ENCODE peak calls at places on chromosomes 3 and 15, in six cellular contexts. V, U, Z, C, Q and E are unnamed samples.

GRCh38 chr3:111681705-111682426 is 86.7 kb upstream of the ZBED2 start:
- DNase-seq in V (no peak), U (no peak), Z (no peak), C (no peak), Q (no peak), E (no peak)

GRCh38 chr15:98651581-98652220 is 3.4 kb downstream of the IGF1R start:
- DNase-seq in V (no peak), U (no peak), Z (no peak), C (no peak), Q (no peak), E (peak; percentile 35)

GRCh38 chr3:184237211-184237610 is 7.8 kb downstream of the VWA5B2 start:
- DNase-seq in V (no peak), U (no peak), Z (no peak), C (no peak), Q (no peak), E (no peak)

GRCh38 chr3:139836656-139837464 is 98.1 kb upstream of the CLSTN2 start:
- DNase-seq in V (no peak), U (no peak), Z (no peak), C (no peak), Q (no peak), E (no peak)

GRCh38 chr3:54928056-54928770 is at the start of gene LRTM1:
- DNase-seq in V (no peak), U (no peak), Z (no peak), C (no peak), Q (no peak), E (no peak)

GRCh38 chr3:172313671-172314070 is 134.6 kb downstream of the GHSR start:
- DNase-seq in V (no peak), U (no peak), Z (no peak), C (no peak), Q (no peak), E (no peak)

GRCh38 chr3:190596341-190597285 is 82.7 kb downstream of the IL1RAP start:
- DNase-seq in V (no peak), U (no peak), Z (no peak), C (no peak), Q (no peak), E (no peak)

GRCh38 chr3:136604961-136605360 is 147.2 kb downstream of the STAG1 start:
- DNase-seq in V (no peak), U (no peak), Z (no peak), C (no peak), Q (no peak), E (no peak)

GRCh38 chr3:126358038-126358815 is 1.0 kb upstream of the KLF15 start:
- DNase-seq in V (no peak), U (no peak), Z (no peak), C (peak; percentile 81), Q (no peak), E (no peak)

GRCh38 chr15:100651253-100651652 is 48.9 kb downstream of the ASB7 start:
- DNase-seq in V (no peak), U (no peak), Z (no peak), C (no peak), Q (no peak), E (no peak)

GRCh38 chr3:65406470-65406869 is 632.2 kb downstream of the MAGI1 start:
- DNase-seq in V (no peak), U (no peak), Z (no peak), C (no peak), Q (no peak), E (no peak)

GRCh38 chr3:126267169-126267975 is 87.0 kb upstream of the ALDH1L1 start:
- DNase-seq in V (no peak), U (peak; percentile 83), Z (no peak), C (peak; percentile 92), Q (peak; percentile 64), E (peak; percentile 13)

GRCh38 chr3:138360272-138361192 is 12.2 kb downstream of the MRAS start:
- DNase-seq in V (no peak), U (no peak), Z (no peak), C (peak; percentile 64), Q (peak; percentile 70), E (no peak)

GRCh38 chr15:33963831-33964664 is 4.2 kb upstream of the CHRM5 start:
- DNase-seq in V (no peak), U (no peak), Z (no peak), C (no peak), Q (no peak), E (peak; percentile 81)

GRCh38 chr3:182704926-182705325 is 88.4 kb upstream of the ATP11B start:
- DNase-seq in V (no peak), U (no peak), Z (no peak), C (no peak), Q (no peak), E (no peak)

DNA sequence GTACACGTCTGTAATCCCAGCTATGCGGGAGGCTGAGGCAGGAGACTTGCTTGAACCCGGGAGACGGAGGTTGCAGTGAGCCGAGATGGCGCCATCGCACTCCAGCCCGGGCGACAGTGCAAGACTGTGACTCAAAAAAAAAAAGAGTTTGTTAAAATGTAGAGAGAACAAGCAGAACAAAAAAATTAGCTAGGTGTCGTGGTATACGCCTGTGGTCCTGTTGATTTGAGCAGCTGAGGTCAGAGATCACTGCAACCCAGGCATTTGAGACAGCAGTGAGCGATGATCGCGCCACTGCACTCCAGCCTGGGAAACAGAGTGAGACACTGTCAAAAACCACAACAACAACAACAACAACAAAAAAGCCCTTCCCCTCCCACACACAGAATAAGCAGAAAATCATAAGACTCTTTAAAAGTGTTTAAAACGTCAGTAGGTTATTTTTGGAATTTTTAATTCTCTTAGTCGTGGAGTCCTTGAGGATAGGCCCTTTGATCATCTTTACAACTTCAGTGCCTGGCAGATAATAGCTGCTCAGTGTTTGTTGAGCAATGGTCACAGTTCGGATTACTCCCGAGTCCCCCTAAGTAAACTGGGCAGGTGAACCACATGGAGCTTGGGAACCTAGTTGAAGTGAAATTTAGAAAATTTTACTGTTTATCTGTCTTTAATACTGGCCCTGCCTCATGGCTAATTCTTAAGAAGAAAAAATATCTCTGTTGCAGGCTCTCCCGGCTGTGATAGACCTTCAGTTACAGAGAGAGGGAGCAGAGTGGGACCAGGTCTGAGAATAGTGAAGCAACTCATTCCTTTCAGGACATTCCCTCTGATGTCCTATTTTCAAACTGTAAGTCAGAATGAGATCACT is 6.2 kb downstream of the NIPA2 start:
- DNase-seq in V (no peak), U (no peak), Z (no peak), C (no peak), Q (no peak), E (no peak)
- TF ChIP-seq POLR2A in V (no peak), U (no peak), Z (no peak), C (no peak), Q (no peak), E (no peak)

DNA sequence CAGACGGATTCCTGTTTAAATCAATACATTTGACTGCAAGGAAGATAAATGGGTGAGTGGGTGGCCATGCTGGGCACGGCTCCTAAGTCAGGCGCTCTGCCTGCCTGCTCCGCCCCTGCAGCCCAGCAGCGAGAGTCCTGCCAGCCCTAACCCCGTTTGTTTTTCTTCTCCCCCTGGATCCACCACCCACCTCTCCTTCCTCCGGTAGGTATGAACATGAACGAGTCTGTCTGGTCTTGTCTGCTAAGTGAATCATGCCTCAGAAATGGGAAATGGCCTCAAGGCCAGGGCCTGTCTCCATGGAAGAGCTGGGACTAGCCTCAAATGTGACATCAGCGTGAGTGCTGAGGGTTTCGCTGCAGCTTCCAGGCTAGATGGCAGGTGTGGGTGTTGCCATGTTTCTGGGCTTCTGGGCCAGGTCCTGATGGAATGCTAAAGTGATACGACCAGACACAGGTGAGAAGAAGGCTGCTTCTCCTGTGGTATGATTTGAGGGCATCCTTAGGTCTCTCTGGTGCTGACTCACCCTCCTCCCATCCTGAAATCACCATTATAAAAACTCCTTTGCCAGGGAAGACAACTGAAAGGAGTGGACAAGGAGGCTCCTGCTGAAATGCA is 5.6 kb upstream of the FEM1B start:
- DNase-seq in V (peak; percentile 82), U (no peak), Z (no peak), C (no peak), Q (no peak), E (no peak)
- TF ChIP-seq POLR2A in V (no peak), U (no peak), Z (no peak), C (no peak), Q (no peak), E (no peak)

GRCh38 chr3:170359178-170359704 is 1.7 kb downstream of the SKIL start:
- DNase-seq in V (no peak), U (no peak), Z (no peak), C (no peak), Q (no peak), E (no peak)

GRCh38 chr3:170356596-170357175 is 829 bp upstream of the SKIL start:
- DNase-seq in V (peak; percentile 69), U (peak; percentile 87), Z (peak; percentile 38), C (peak; percentile 90), Q (peak; percentile 93), E (peak; percentile 88)

GRCh38 chr3:170357920-170358854 is 672 bp downstream of the SKIL start:
- DNase-seq in V (peak; percentile 77), U (peak; percentile 80), Z (peak; percentile 35), C (peak; percentile 92), Q (peak; percentile 89), E (peak; percentile 72)

GRCh38 chr3:170355738-170356595 is 1.5 kb upstream of the SKIL start:
- DNase-seq in V (no peak), U (peak; percentile 35), Z (no peak), C (peak; percentile 71), Q (peak; percentile 65), E (peak; percentile 59)

DNA sequence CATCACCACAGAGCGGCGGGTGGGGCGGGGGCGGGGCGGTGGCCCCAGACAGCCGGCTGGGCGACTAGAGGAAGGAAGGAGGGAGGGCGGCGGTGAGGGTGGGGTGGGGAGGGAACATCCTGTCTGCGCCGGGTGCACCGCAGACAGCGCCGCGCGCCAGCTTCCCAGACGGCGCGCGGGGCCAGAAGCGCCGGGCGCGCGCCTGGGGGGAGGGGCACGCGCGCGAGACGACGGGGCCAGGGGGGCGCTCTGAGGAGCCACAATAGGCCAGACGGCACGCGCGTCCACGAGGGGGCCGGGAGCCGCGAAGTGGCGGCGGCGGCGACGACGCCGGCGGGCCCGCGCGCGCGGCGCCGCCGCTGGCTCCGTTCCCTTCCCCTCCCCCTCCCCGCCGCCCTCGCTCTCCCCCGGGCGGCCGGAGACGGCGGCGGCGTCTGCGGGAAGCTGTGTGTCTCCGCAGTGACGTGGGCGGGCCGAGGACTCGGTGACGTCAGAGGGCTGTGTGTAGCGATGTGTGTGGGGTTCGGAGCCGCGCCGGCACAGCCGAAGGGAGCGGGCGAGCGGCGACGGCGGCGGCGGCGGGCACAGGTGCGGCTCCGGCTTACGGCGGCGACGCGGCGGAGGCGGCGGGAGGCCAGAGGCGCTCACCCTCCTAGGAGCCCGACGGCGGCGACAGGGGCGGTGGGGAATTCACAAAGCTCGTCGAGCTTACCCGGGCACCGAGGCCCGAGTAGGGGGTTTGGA is at the start of gene SKIL:
- DNase-seq in V (peak; percentile 95), U (peak; percentile 99), Z (peak; percentile 65), C (peak; percentile 99), Q (peak; percentile 99), E (peak; percentile 98)
- TF ChIP-seq POLR2A in V (no peak), U (no peak), Z (peak; percentile 50), C (no peak), Q (no peak), E (peak; percentile 62)

GRCh38 chr15:63189955-63190691 is 717 bp downstream of the RAB8B start:
- DNase-seq in V (no peak), U (no peak), Z (no peak), C (no peak), Q (no peak), E (peak; percentile 76)

GRCh38 chr15:63190993-63191392 is 1.6 kb downstream of the RAB8B start:
- DNase-seq in V (no peak), U (no peak), Z (no peak), C (no peak), Q (no peak), E (no peak)

GRCh38 chr15:63188247-63188936 is 1.0 kb upstream of the RAB8B start:
- DNase-seq in V (no peak), U (no peak), Z (no peak), C (no peak), Q (no peak), E (no peak)

GRCh38 chr15:63187589-63188226 is 1.7 kb upstream of the RAB8B start:
- DNase-seq in V (no peak), U (no peak), Z (no peak), C (no peak), Q (no peak), E (no peak)

GRCh38 chr15:63188937-63189871 is at the start of gene RAB8B:
- DNase-seq in V (peak; percentile 98), U (peak; percentile 99), Z (peak; percentile 71), C (peak; percentile 100), Q (peak; percentile 99), E (peak; percentile 98)
- TF ChIP-seq POLR2A in V (peak; percentile 50), U (no peak), Z (peak; percentile 87), C (peak; percentile 43), Q (peak; percentile 42), E (no peak)